ENCODE peak calls at places on chromosomes 13 and 19, in eight cellular contexts. R is tibial artery; E is A549; J is upper lobe of left lung; F is CD8-positive, alpha-beta T cell; G is psoas muscle; W is astrocyte of the spinal cord; Z is brain microvascular endothelial cell. S is an unnamed sample.
A peak's percentile ranks its signal among the peaks of the same experiment; 100 is the strongest.

GRCh38 chr13:97226788-97227627 is 4.9 kb downstream of the MBNL2 start:
- DNase-seq in F (peak; percentile 28), R (no peak), E (no peak), J (peak; percentile 32), G (no peak), Z (no peak), W (no peak), S (peak; percentile 64)

GRCh38 chr13:47146136-47146535 is 249.3 kb upstream of the HTR2A start:
- DNase-seq in E (no peak), W (peak; percentile 79), R (no peak), G (no peak), F (no peak), J (no peak), Z (no peak), S (no peak)

GRCh38 chr13:27006519-27007161 is 165.0 kb downstream of the USP12 start:
- DNase-seq in W (no peak), F (no peak), J (peak; percentile 71), E (no peak), G (no peak), R (no peak), Z (peak; percentile 12), S (peak; percentile 22)

GRCh38 chr13:44713793-44714469 is 137.8 kb upstream of the TSC22D1 start:
- DNase-seq in Z (peak; percentile 96), E (peak; percentile 50), R (no peak), F (no peak), G (no peak), J (no peak), W (peak; percentile 96), S (no peak)

GRCh38 chr19:18743281-18743825 is 47.8 kb downstream of the COMP start:
- DNase-seq in E (no peak), Z (peak; percentile 60), J (peak; percentile 74), W (peak; percentile 28), G (peak; percentile 67), R (no peak), F (no peak), S (no peak)

GRCh38 chr13:80571346-80572307 is 230.7 kb upstream of the SPRY2 start:
- DNase-seq in G (no peak), J (no peak), E (no peak), W (no peak), R (no peak), Z (no peak), F (no peak), S (no peak)

GRCh38 chr19:28445826-28446225 is 767.1 kb downstream of the UQCRFS1 start:
- DNase-seq in G (no peak), E (no peak), R (peak; percentile 28), F (no peak), Z (no peak), W (no peak), J (no peak), S (no peak)

GRCh38 chr13:81487151-81487550 is 1146.2 kb upstream of the SPRY2 start:
- DNase-seq in W (peak; percentile 7), F (no peak), R (no peak), J (no peak), E (no peak), G (no peak), Z (peak; percentile 0), S (peak; percentile 31)

GRCh38 chr13:19822673-19823072 is 39.9 kb upstream of the PSPC1 start:
- DNase-seq in J (no peak), Z (no peak), W (no peak), R (peak; percentile 16), E (no peak), F (no peak), G (no peak), S (no peak)

GRCh38 chr13:19817106-19817505 is 34.4 kb upstream of the PSPC1 start:
- DNase-seq in J (no peak), W (no peak), R (no peak), F (no peak), Z (no peak), E (no peak), G (no peak), S (no peak)

GRCh38 chr13:19817510-19818158 is 34.9 kb upstream of the PSPC1 start:
- DNase-seq in Z (no peak), W (no peak), J (peak; percentile 26), G (no peak), R (no peak), E (no peak), F (no peak), S (no peak)

DNA sequence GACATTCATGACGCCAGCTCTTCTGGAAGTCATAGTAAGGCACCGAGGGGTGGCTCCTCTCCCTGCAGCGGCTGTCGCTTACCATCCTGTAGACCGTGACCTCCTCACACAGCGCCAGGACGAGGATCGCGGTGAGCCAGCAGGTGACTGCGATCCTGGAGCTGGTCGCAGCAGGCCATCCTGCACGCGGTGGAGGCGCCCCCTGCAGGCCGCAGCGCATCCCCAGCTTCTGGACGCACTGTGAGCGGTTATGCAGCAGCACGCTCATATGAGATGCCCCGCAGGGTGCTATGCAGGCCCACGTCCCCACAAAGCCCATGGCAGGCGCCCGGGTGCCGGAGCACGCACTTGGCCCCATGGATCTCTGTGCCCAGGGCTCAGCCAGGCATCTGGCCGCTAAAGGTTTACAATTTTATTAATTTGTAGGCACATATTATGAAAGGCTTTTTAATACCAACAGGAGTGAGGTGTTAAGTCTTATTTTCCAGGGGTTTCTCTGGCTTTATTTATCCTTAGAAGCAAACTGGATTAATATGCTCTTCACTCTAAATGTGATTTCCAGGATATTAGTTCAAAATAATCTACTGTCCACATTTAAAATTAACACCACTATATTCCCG is 35.6 kb upstream of the PSPC1 start:
- DNase-seq in G (peak; percentile 56), J (peak; percentile 86), F (peak; percentile 9), W (peak; percentile 18), Z (peak; percentile 8), R (peak; percentile 65), E (peak; percentile 7), S (no peak)
- H3K4me3 ChIP-seq in G (no peak overlapping the region), J (no peak overlapping the region), F (no peak overlapping the region), W (no peak overlapping the region), Z (no peak overlapping the region), R (no peak overlapping the region), E (no peak overlapping the region), S (no peak overlapping the region)

DNA sequence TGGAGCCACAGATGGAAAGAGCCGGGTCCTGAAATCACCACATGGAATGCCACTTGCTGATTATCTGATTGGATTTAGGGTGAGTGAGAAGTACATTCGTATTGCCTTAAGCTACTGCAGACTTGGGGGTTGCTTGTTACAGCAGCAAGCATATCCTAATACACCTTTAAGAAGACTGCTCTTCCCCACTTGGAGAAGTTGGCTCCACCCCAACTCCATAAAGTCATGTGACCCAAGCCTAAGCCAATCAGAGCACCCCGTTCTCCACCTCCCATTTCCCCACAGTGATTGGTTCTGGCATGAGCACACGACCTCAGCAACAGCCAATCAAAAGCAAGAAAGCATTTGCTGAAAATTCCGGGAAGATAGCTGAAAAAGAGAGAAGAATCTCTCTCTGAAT is 23.1 kb downstream of the CACNA1A start:
- DNase-seq in J (no peak), W (no peak), Z (no peak), F (no peak), R (no peak), G (no peak), E (no peak), S (no peak)
- H3K4me3 ChIP-seq in J (no peak overlapping the region), W (no peak overlapping the region), Z (no peak overlapping the region), F (no peak overlapping the region), R (no peak overlapping the region), G (no peak overlapping the region), E (no peak overlapping the region), S (no peak overlapping the region)

GRCh38 chr19:46116121-46116520 is 8.4 kb downstream of the IGFL3 start:
- DNase-seq in R (no peak), W (peak; percentile 54), J (no peak), E (no peak), Z (no peak), G (no peak), F (no peak), S (no peak)
- H3K4me3 ChIP-seq in R (no peak overlapping the region), W (no peak overlapping the region), J (no peak overlapping the region), E (no peak overlapping the region), Z (no peak overlapping the region), G (no peak overlapping the region), F (no peak overlapping the region), S (no peak overlapping the region)

GRCh38 chr19:52917531-52917930 is 5.7 kb downstream of the ZNF888 start:
- DNase-seq in W (no peak), F (no peak), G (no peak), J (no peak), R (peak; percentile 19), E (no peak), Z (no peak), S (no peak)
- H3K4me3 ChIP-seq in W (no peak overlapping the region), F (no peak overlapping the region), G (no peak overlapping the region), J (no peak overlapping the region), R (no peak overlapping the region), E (no peak overlapping the region), Z (no peak overlapping the region), S (no peak overlapping the region)

GRCh38 chr19:38616265-38616664 is 1.5 kb downstream of the MAP4K1 start:
- DNase-seq in W (no peak), Z (no peak), G (no peak), F (no peak), J (no peak), R (no peak), E (no peak), S (no peak)
- H3K4me3 ChIP-seq in W (no peak overlapping the region), Z (no peak overlapping the region), G (no peak overlapping the region), F (peak overlapping the region; percentile 26), J (no peak overlapping the region), R (no peak overlapping the region), E (no peak overlapping the region), S (no peak overlapping the region)

DNA sequence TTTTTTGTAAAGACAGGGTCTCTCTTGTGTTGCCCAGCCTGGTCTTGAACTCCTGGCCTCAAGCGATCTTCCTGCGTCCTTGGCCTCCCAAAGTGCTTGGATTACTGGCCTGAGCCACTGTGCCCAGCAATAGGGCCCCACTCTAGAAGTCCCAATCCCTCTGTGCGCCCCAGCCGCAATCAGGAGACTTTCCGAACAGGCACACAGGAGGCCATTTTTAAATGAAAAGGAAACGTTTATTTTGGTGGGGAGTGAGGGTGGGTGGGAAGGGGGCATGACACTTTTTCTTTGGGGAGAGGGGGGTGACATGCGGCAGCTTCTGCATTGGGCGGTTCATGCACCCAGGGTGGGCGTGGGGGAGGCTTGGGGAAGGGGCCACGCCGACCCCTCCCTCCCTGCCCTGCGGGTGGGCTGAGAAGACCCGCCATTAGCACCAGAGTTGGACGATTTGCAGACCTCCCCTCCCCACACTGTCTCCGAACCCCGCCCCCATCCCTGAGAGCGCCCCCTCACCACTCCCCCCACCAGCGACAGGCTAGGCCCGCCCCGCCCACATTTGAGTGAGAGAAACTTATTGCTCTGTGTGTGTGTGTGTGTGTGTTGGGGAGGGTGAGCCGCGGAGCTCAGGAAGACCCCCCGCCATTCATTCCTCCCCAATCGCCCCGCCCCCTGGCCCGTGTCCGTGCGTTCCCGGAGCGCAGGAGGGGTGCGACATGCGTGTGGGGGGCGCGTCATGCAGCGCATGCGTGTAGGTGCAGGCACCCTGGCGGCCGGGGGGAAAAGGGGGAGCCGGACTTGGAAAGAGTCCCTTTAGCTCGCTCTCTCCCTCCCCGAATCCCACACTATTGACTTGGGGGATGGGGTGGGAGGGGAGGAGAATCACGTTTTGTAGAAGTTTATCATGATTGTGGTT is 17.2 kb downstream of the KCNC3 start:
- DNase-seq in J (no peak), G (peak; percentile 42), Z (no peak), F (no peak), W (no peak), E (peak; percentile 94), R (no peak), S (no peak)
- H3K4me3 ChIP-seq in J (no peak overlapping the region), G (no peak overlapping the region), Z (no peak overlapping the region), F (no peak overlapping the region), W (no peak overlapping the region), E (peak overlapping the region; percentile 55), R (no peak overlapping the region), S (no peak overlapping the region)

GRCh38 chr19:677201-677600 is 1.0 kb downstream of the FSTL3 start:
- DNase-seq in E (peak; percentile 61), R (peak; percentile 95), G (peak; percentile 87), J (peak; percentile 61), Z (peak; percentile 83), F (no peak), W (peak; percentile 85), S (no peak)
- H3K4me3 ChIP-seq in E (peak overlapping the region; percentile 64), R (peak overlapping the region; percentile 61), G (peak overlapping the region; percentile 60), J (peak overlapping the region; percentile 51), Z (peak overlapping the region; percentile 81), F (no peak overlapping the region), W (peak overlapping the region; percentile 83), S (no peak overlapping the region)

S was measured in HAP-1.